ENCODE peak calls at places on chromosomes 16 and 17, in ten cellular contexts. T is Ammon's horn; Y is HCEC 1CT; H is immature natural killer cell; J is iPS-NIHi11; N is HS-27A; U is stimulated activated CD4-positive, alpha-beta T cell treated with anti-CD3 and anti-CD28 coated beads, Interleukin-12 subunit alpha, Interleukin-12 subunit beta, amount 100 ng/mL, for 48 hours; D is CD8-positive, alpha-beta T cell; Q is GM23338; F is NCI-H526. G is an unnamed sample.

GRCh38 chr16:56048425-56049100 is 142.7 kb upstream of the GNAO1 start:
- DNase-seq in D (no peak), Y (no peak), F (no peak), U (no peak), H (no peak), N (no peak), T (peak; percentile 40), J (no peak), Q (no peak), G (no peak)

GRCh38 chr16:80751167-80751566 is 53.2 kb downstream of the CDYL2 start:
- DNase-seq in N (no peak), J (no peak), F (no peak), T (peak; percentile 9), D (no peak), Y (no peak), H (no peak), U (no peak), Q (peak; percentile 25), G (no peak)

GRCh38 chr17:48577946-48578615 is at the start of gene HOXB4:
- DNase-seq in U (peak; percentile 63), H (peak; percentile 74), T (no peak), J (no peak), Q (peak; percentile 85), Y (peak; percentile 56), D (peak; percentile 45), F (peak; percentile 48), N (no peak), G (peak; percentile 45)

GRCh38 chr17:70622382-70623260 is 453.3 kb downstream of the KCNJ2 start:
- DNase-seq in H (no peak), D (no peak), N (no peak), J (peak; percentile 76), U (no peak), T (peak; percentile 87), Y (peak; percentile 20), Q (peak; percentile 82), F (peak; percentile 70), G (peak; percentile 62)

GRCh38 chr16:87531418-87531817 is 38.6 kb upstream of the ZCCHC14 start:
- DNase-seq in J (no peak), H (no peak), F (no peak), D (no peak), N (no peak), Q (no peak), U (no peak), Y (no peak), T (no peak), G (no peak)

GRCh38 chr16:30112197-30113030 is 923 bp downstream of the GDPD3 start:
- DNase-seq in H (peak; percentile 52), F (peak; percentile 51), N (no peak), J (peak; percentile 91), D (no peak), Q (peak; percentile 85), U (peak; percentile 70), T (peak; percentile 52), Y (peak; percentile 53), G (no peak)

GRCh38 chr16:85720319-85720637 is 30.6 kb downstream of the C16orf74 start:
- DNase-seq in H (no peak), U (no peak), Y (no peak), J (no peak), Q (no peak), D (no peak), F (no peak), T (no peak), N (no peak), G (no peak)

GRCh38 chr17:2239882-2240430 is 63.6 kb downstream of the SMG6 start:
- DNase-seq in U (peak; percentile 30), N (no peak), H (no peak), Q (no peak), T (no peak), Y (peak; percentile 90), J (no peak), D (no peak), F (no peak), G (no peak)

GRCh38 chr17:74446551-74447500 is 14.9 kb downstream of the GPRC5C start:
- DNase-seq in H (no peak), U (no peak), Q (no peak), F (no peak), D (no peak), Y (no peak), T (peak; percentile 41), J (no peak), N (no peak), G (peak; percentile 44)

GRCh38 chr17:76492989-76493501 is 8.2 kb downstream of the RHBDF2 start:
- DNase-seq in N (no peak), Y (peak; percentile 85), H (peak; percentile 67), T (peak; percentile 69), D (no peak), F (no peak), U (peak; percentile 40), Q (no peak), J (no peak), G (no peak)

GRCh38 chr16:57555831-57556230 is 13.4 kb downstream of the ADGRG5 start:
- DNase-seq in U (no peak), Y (no peak), J (no peak), Q (no peak), N (no peak), D (no peak), T (no peak), H (no peak), F (no peak), G (no peak)

GRCh38 chr17:32590974-32591373 is 104.2 kb downstream of the CDK5R1 start:
- DNase-seq in F (no peak), D (no peak), H (no peak), U (no peak), J (no peak), Q (no peak), T (no peak), N (no peak), Y (no peak), G (no peak)

GRCh38 chr16:17467923-17468540 is 2.7 kb downstream of the XYLT1 start:
- DNase-seq in T (peak; percentile 91), Y (peak; percentile 31), F (peak; percentile 49), Q (peak; percentile 85), U (no peak), J (peak; percentile 61), H (peak; percentile 48), N (no peak), D (no peak), G (no peak)

G was measured in NCI-H446 treated with DMSO at 0.1 percent for 48 hours.